ENCODE peak calls at places on chromosomes 7 and 10, in seven cellular contexts. One of them, this sample, is unnamed.
A peak's percentile ranks its signal among the peaks of the same experiment; 100 is the strongest.

GRCh38 chr10:47178537-47179290 is 121.3 kb upstream of the GDF10 start:
- DNase-seq in psoas muscle: no peak
- DNase-seq in PC-3: no peak
- DNase-seq in gastrocnemius medialis: no peak
- DNase-seq in colonic mucosa: no peak
- DNase-seq in CD8-positive, alpha-beta T cell: no peak
- DNase-seq in heart left ventricle: no peak
- DNase-seq in this sample: no peak

GRCh38 chr10:76918106-76918505 is 719.5 kb downstream of the KCNMA1 start:
- DNase-seq in CD8-positive, alpha-beta T cell: no peak
- DNase-seq in PC-3: no peak
- DNase-seq in colonic mucosa: no peak
- DNase-seq in psoas muscle: no peak
- DNase-seq in gastrocnemius medialis: no peak
- DNase-seq in heart left ventricle: no peak
- DNase-seq in this sample: no peak

GRCh38 chr10:51960494-51960895 is 261.1 kb upstream of the CSTF2T start:
- DNase-seq in psoas muscle: no peak
- DNase-seq in gastrocnemius medialis: no peak
- DNase-seq in CD8-positive, alpha-beta T cell: no peak
- DNase-seq in heart left ventricle: no peak
- DNase-seq in PC-3: peak; percentile 89
- DNase-seq in colonic mucosa: no peak
- DNase-seq in this sample: no peak

GRCh38 chr7:815284-816216 is 16.7 kb upstream of the SUN1 start:
- DNase-seq in gastrocnemius medialis: no peak
- DNase-seq in PC-3: peak; percentile 27
- DNase-seq in heart left ventricle: no peak
- DNase-seq in colonic mucosa: peak; percentile 48
- DNase-seq in psoas muscle: no peak
- DNase-seq in CD8-positive, alpha-beta T cell: no peak
- DNase-seq in this sample: peak; percentile 75

GRCh38 chr10:31075434-31075833 is 43.8 kb upstream of the ZNF438 start:
- DNase-seq in CD8-positive, alpha-beta T cell: no peak
- DNase-seq in heart left ventricle: no peak
- DNase-seq in psoas muscle: no peak
- DNase-seq in colonic mucosa: no peak
- DNase-seq in PC-3: peak; percentile 81
- DNase-seq in gastrocnemius medialis: no peak
- DNase-seq in this sample: no peak

GRCh38 chr10:27525819-27526218 is 21.7 kb downstream of the RAB18 start:
- DNase-seq in heart left ventricle: no peak
- DNase-seq in colonic mucosa: no peak
- DNase-seq in psoas muscle: no peak
- DNase-seq in CD8-positive, alpha-beta T cell: no peak
- DNase-seq in PC-3: no peak
- DNase-seq in gastrocnemius medialis: no peak
- DNase-seq in this sample: no peak

GRCh38 chr10:116597543-116597942 is 6.8 kb downstream of the PNLIPRP1 start:
- DNase-seq in psoas muscle: no peak
- DNase-seq in PC-3: no peak
- DNase-seq in heart left ventricle: no peak
- DNase-seq in gastrocnemius medialis: no peak
- DNase-seq in CD8-positive, alpha-beta T cell: no peak
- DNase-seq in colonic mucosa: no peak
- DNase-seq in this sample: no peak

GRCh38 chr10:844552-844951 is 87.0 kb downstream of the LARP4B start:
- DNase-seq in heart left ventricle: no peak
- DNase-seq in PC-3: no peak
- DNase-seq in psoas muscle: peak; percentile 44
- DNase-seq in colonic mucosa: no peak
- DNase-seq in CD8-positive, alpha-beta T cell: no peak
- DNase-seq in gastrocnemius medialis: no peak
- DNase-seq in this sample: no peak

GRCh38 chr7:774161-775109 is 47.4 kb upstream of the PRKAR1B start:
- DNase-seq in PC-3: peak; percentile 32
- DNase-seq in psoas muscle: peak; percentile 56
- DNase-seq in heart left ventricle: peak; percentile 52
- DNase-seq in CD8-positive, alpha-beta T cell: peak; percentile 32
- DNase-seq in colonic mucosa: peak; percentile 69
- DNase-seq in gastrocnemius medialis: no peak
- DNase-seq in this sample: peak; percentile 77

GRCh38 chr7:130273863-130274262 is 7.2 kb downstream of the CPA2 start:
- DNase-seq in CD8-positive, alpha-beta T cell: no peak
- DNase-seq in heart left ventricle: peak; percentile 24
- DNase-seq in psoas muscle: no peak
- DNase-seq in gastrocnemius medialis: peak; percentile 12
- DNase-seq in PC-3: no peak
- DNase-seq in colonic mucosa: peak; percentile 19
- DNase-seq in this sample: no peak

GRCh38 chr10:33010132-33011037 is 52.4 kb upstream of the ITGB1 start:
- DNase-seq in psoas muscle: no peak
- DNase-seq in CD8-positive, alpha-beta T cell: no peak
- DNase-seq in PC-3: peak; percentile 100
- DNase-seq in heart left ventricle: no peak
- DNase-seq in colonic mucosa: no peak
- DNase-seq in gastrocnemius medialis: no peak
- DNase-seq in this sample: no peak

GRCh38 chr7:127905491-127906330 is 125.5 kb downstream of the LRRC4 start:
- DNase-seq in psoas muscle: no peak
- DNase-seq in gastrocnemius medialis: no peak
- DNase-seq in heart left ventricle: no peak
- DNase-seq in colonic mucosa: no peak
- DNase-seq in PC-3: peak; percentile 16
- DNase-seq in CD8-positive, alpha-beta T cell: no peak
- DNase-seq in this sample: no peak

GRCh38 chr10:44864042-44864436 is 47.1 kb upstream of the TMEM72 start:
- DNase-seq in heart left ventricle: no peak
- DNase-seq in colonic mucosa: peak; percentile 41
- DNase-seq in gastrocnemius medialis: no peak
- DNase-seq in psoas muscle: no peak
- DNase-seq in CD8-positive, alpha-beta T cell: no peak
- DNase-seq in PC-3: peak; percentile 37
- DNase-seq in this sample: peak; percentile 81

GRCh38 chr10:97278491-97278989 is 13.9 kb downstream of the ARHGAP19 start:
- DNase-seq in CD8-positive, alpha-beta T cell: no peak
- DNase-seq in colonic mucosa: no peak
- DNase-seq in PC-3: peak; percentile 68
- DNase-seq in gastrocnemius medialis: no peak
- DNase-seq in heart left ventricle: no peak
- DNase-seq in psoas muscle: no peak
- DNase-seq in this sample: no peak

GRCh38 chr10:52452600-52453493 is 138.8 kb downstream of the DKK1 start:
- DNase-seq in CD8-positive, alpha-beta T cell: no peak
- DNase-seq in colonic mucosa: no peak
- DNase-seq in PC-3: peak; percentile 71
- DNase-seq in heart left ventricle: no peak
- DNase-seq in gastrocnemius medialis: no peak
- DNase-seq in psoas muscle: no peak
- DNase-seq in this sample: no peak

GRCh38 chr10:14560794-14561765 is 213.6 kb downstream of the FAM107B start:
- DNase-seq in PC-3: no peak
- DNase-seq in colonic mucosa: peak; percentile 21
- DNase-seq in heart left ventricle: no peak
- DNase-seq in CD8-positive, alpha-beta T cell: no peak
- DNase-seq in gastrocnemius medialis: no peak
- DNase-seq in psoas muscle: no peak
- DNase-seq in this sample: no peak

GRCh38 chr10:110511734-110512449 is 14.2 kb downstream of the DUSP5 start:
- DNase-seq in colonic mucosa: no peak
- DNase-seq in heart left ventricle: no peak
- DNase-seq in gastrocnemius medialis: no peak
- DNase-seq in psoas muscle: no peak
- DNase-seq in PC-3: no peak
- DNase-seq in CD8-positive, alpha-beta T cell: no peak
- DNase-seq in this sample: no peak
- H3K4me3 ChIP-seq in colonic mucosa: no peak overlapping the region
- H3K4me3 ChIP-seq in heart left ventricle: no peak overlapping the region
- H3K4me3 ChIP-seq in gastrocnemius medialis: no peak overlapping the region
- H3K4me3 ChIP-seq in psoas muscle: no peak overlapping the region
- H3K4me3 ChIP-seq in PC-3: no peak overlapping the region
- H3K4me3 ChIP-seq in CD8-positive, alpha-beta T cell: no peak overlapping the region
- H3K4me3 ChIP-seq in this sample: no peak overlapping the region

DNA sequence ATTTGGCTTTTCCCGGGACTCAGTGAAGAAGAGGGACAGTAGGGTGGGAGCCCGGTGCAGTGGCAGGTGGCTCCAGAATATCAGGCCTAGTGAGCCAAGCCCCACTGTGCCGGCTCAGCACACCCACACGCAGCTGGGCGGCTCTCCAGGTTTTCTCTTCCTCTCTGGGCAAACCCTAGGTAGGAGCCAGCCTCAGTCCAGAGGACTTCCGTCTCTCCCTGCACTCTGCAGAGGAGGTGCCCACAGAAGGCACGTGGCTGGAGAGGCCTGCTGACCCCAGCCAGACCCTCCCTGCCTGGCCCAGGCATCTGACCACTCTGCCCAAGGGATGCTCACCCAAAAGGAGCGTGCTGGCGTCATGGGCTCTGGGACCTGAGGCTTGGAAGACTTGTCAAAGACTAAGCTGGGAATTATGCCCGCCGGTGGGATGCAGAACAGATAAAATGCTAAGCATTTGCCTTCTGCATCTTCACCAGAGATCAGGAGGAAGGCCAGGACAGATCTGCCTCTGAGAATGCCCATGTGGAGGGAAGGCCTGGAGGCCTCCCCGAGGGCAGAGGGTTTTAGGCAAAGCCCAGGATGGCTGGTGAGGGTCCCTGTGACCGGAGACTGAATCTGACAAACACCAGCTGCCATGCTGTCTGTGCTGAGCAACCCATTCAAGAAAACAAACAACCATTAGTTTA is 40.2 kb downstream of the TCERG1L start:
- DNase-seq in colonic mucosa: no peak
- DNase-seq in gastrocnemius medialis: no peak
- DNase-seq in CD8-positive, alpha-beta T cell: no peak
- DNase-seq in heart left ventricle: no peak
- DNase-seq in PC-3: no peak
- DNase-seq in psoas muscle: no peak
- DNase-seq in this sample: no peak
- H3K9me3 ChIP-seq in colonic mucosa: no peaks in the 10 kb centered on the region
- H3K9me3 ChIP-seq in gastrocnemius medialis: no peaks in the 10 kb centered on the region
- H3K9me3 ChIP-seq in CD8-positive, alpha-beta T cell: no peaks in the 10 kb centered on the region
- H3K9me3 ChIP-seq in heart left ventricle: no peaks in the 10 kb centered on the region
- H3K9me3 ChIP-seq in PC-3: no peaks in the 10 kb centered on the region
- H3K9me3 ChIP-seq in psoas muscle: no peaks in the 10 kb centered on the region
- H3K9me3 ChIP-seq in this sample: no peaks in the 10 kb centered on the region

GRCh38 chr7:34087892-34088891 is 182.9 kb downstream of the BMPER start:
- DNase-seq in PC-3: peak; percentile 43
- DNase-seq in psoas muscle: peak; percentile 19
- DNase-seq in heart left ventricle: no peak
- DNase-seq in CD8-positive, alpha-beta T cell: no peak
- DNase-seq in colonic mucosa: peak; percentile 52
- DNase-seq in gastrocnemius medialis: no peak
- DNase-seq in this sample: no peak
- TF ChIP-seq CTCF in PC-3: peak; percentile 64
- TF ChIP-seq CTCF in psoas muscle: peak; percentile 29
- TF ChIP-seq CTCF in heart left ventricle: peak; percentile 38
- TF ChIP-seq CTCF in CD8-positive, alpha-beta T cell: no peak
- TF ChIP-seq CTCF in colonic mucosa: peak; percentile 27
- TF ChIP-seq CTCF in gastrocnemius medialis: peak; percentile 23
- TF ChIP-seq CTCF in this sample: peak; percentile 42

DNA sequence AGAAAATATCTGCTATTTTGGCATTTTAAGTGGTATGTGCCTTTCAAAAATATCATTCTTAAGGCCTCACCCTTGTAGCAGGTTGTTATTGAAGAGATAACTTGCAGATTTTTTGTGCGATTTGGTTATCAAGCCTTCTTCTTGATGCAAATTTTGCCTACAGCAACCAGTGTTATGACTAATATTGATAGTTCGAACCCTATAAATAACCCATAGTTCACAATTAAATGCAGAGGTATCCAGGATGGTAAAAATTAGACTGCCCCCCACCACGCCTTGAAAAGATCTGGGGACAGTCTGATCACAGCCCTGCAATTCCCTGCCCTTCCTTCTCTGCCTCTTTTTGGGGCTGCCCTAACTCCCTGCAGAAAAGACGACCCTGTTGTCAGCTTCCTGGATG is 28.4 kb upstream of the RAPGEF5 start:
- DNase-seq in CD8-positive, alpha-beta T cell: no peak
- DNase-seq in gastrocnemius medialis: no peak
- DNase-seq in psoas muscle: no peak
- DNase-seq in heart left ventricle: no peak
- DNase-seq in colonic mucosa: no peak
- DNase-seq in PC-3: no peak
- DNase-seq in this sample: no peak
- H3K4me3 ChIP-seq in CD8-positive, alpha-beta T cell: no peak overlapping the region
- H3K4me3 ChIP-seq in gastrocnemius medialis: no peak overlapping the region
- H3K4me3 ChIP-seq in psoas muscle: no peak overlapping the region
- H3K4me3 ChIP-seq in heart left ventricle: no peak overlapping the region
- H3K4me3 ChIP-seq in colonic mucosa: no peak overlapping the region
- H3K4me3 ChIP-seq in PC-3: no peak overlapping the region
- H3K4me3 ChIP-seq in this sample: no peak overlapping the region

DNA sequence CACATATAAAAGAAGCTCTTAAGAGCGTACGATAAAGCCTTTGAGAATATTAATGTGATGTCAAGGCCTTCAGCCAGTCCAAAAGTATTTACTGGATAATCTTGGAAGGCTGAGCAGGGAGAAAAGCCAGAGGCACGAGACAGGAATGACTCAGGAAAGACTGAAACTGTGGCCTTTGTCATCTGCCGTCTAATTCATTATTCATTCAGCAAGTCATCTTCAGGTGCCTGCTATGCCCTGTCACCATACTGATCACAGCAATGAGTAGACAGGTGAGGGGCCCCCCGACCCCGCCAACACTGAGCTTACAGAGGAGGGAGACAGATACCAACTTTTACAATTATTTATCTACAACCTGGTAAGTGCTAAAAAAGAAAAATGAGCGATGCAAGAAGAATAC is 78.9 kb downstream of the VOPP1 start:
- DNase-seq in gastrocnemius medialis: no peak
- DNase-seq in CD8-positive, alpha-beta T cell: no peak
- DNase-seq in psoas muscle: no peak
- DNase-seq in colonic mucosa: no peak
- DNase-seq in PC-3: peak; percentile 11
- DNase-seq in heart left ventricle: no peak
- DNase-seq in this sample: no peak
- H3K9me3 ChIP-seq in gastrocnemius medialis: no peaks in the 10 kb centered on the region
- H3K9me3 ChIP-seq in CD8-positive, alpha-beta T cell: no peaks in the 10 kb centered on the region
- H3K9me3 ChIP-seq in psoas muscle: no peaks in the 10 kb centered on the region
- H3K9me3 ChIP-seq in colonic mucosa: no peaks in the 10 kb centered on the region
- H3K9me3 ChIP-seq in PC-3: no peaks in the 10 kb centered on the region
- H3K9me3 ChIP-seq in heart left ventricle: no peaks in the 10 kb centered on the region
- H3K9me3 ChIP-seq in this sample: no peaks in the 10 kb centered on the region